ENCODE peak calls at places on chromosomes 2 and 18, in five cellular contexts. One of them, this sample, is unnamed.

GRCh38 chr2:73917696-73918207 is 8.9 kb upstream of the DGUOK start:
- DNase-seq in transverse colon: no peak
- DNase-seq in nephron progenitor cell: no peak
- DNase-seq in CD8-positive, alpha-beta T cell: no peak
- DNase-seq in endothelial cell: no peak
- DNase-seq in this sample: no peak

GRCh38 chr18:31942301-31942998 is 478 bp downstream of the TRAPPC8 start:
- DNase-seq in transverse colon: peak; percentile 56
- DNase-seq in nephron progenitor cell: no peak
- DNase-seq in CD8-positive, alpha-beta T cell: no peak
- DNase-seq in endothelial cell: peak; percentile 44
- DNase-seq in this sample: no peak

GRCh38 chr2:233799716-233800115 is 21.6 kb downstream of the MROH2A start:
- DNase-seq in transverse colon: no peak
- DNase-seq in nephron progenitor cell: no peak
- DNase-seq in CD8-positive, alpha-beta T cell: no peak
- DNase-seq in endothelial cell: no peak
- DNase-seq in this sample: no peak

GRCh38 chr2:157971702-157972101 is 95.6 kb upstream of the ACVR1 start:
- DNase-seq in transverse colon: no peak
- DNase-seq in nephron progenitor cell: no peak
- DNase-seq in CD8-positive, alpha-beta T cell: no peak
- DNase-seq in endothelial cell: no peak
- DNase-seq in this sample: peak; percentile 54

GRCh38 chr2:69086466-69086865 is 73.5 kb downstream of the ANTXR1 start:
- DNase-seq in transverse colon: no peak
- DNase-seq in nephron progenitor cell: no peak
- DNase-seq in CD8-positive, alpha-beta T cell: no peak
- DNase-seq in endothelial cell: no peak
- DNase-seq in this sample: no peak

GRCh38 chr2:152497481-152498052 is 162.6 kb downstream of the FMNL2 start:
- DNase-seq in transverse colon: no peak
- DNase-seq in nephron progenitor cell: no peak
- DNase-seq in CD8-positive, alpha-beta T cell: no peak
- DNase-seq in endothelial cell: no peak
- DNase-seq in this sample: no peak

GRCh38 chr2:151159109-151159690 is 102.5 kb downstream of the RBM43 start:
- DNase-seq in transverse colon: no peak
- DNase-seq in nephron progenitor cell: no peak
- DNase-seq in CD8-positive, alpha-beta T cell: no peak
- DNase-seq in endothelial cell: no peak
- DNase-seq in this sample: no peak

GRCh38 chr2:218981390-218982311 is 3.3 kb downstream of the FEV start:
- DNase-seq in transverse colon: peak; percentile 46
- DNase-seq in nephron progenitor cell: peak; percentile 61
- DNase-seq in CD8-positive, alpha-beta T cell: no peak
- DNase-seq in endothelial cell: no peak
- DNase-seq in this sample: no peak

GRCh38 chr18:42392416-42392815 is 437.4 kb downstream of the PIK3C3 start:
- DNase-seq in transverse colon: no peak
- DNase-seq in nephron progenitor cell: no peak
- DNase-seq in CD8-positive, alpha-beta T cell: no peak
- DNase-seq in endothelial cell: no peak
- DNase-seq in this sample: no peak

GRCh38 chr2:240990726-240991377 is 7.6 kb upstream of the SNED1 start:
- DNase-seq in transverse colon: no peak
- DNase-seq in nephron progenitor cell: no peak
- DNase-seq in CD8-positive, alpha-beta T cell: no peak
- DNase-seq in endothelial cell: no peak
- DNase-seq in this sample: no peak

GRCh38 chr18:34158881-34159690 is 65.6 kb downstream of the NOL4 start:
- DNase-seq in transverse colon: no peak
- DNase-seq in nephron progenitor cell: peak; percentile 85
- DNase-seq in CD8-positive, alpha-beta T cell: no peak
- DNase-seq in endothelial cell: peak; percentile 77
- DNase-seq in this sample: peak; percentile 3

GRCh38 chr2:195543902-195544894 is 112.8 kb upstream of the SLC39A10 start:
- DNase-seq in transverse colon: no peak
- DNase-seq in nephron progenitor cell: no peak
- DNase-seq in CD8-positive, alpha-beta T cell: no peak
- DNase-seq in endothelial cell: no peak
- DNase-seq in this sample: no peak

GRCh38 chr2:16589465-16589864 is 76.2 kb downstream of the CYRIA start:
- DNase-seq in transverse colon: no peak
- DNase-seq in nephron progenitor cell: no peak
- DNase-seq in CD8-positive, alpha-beta T cell: no peak
- DNase-seq in endothelial cell: no peak
- DNase-seq in this sample: no peak

GRCh38 chr2:132849118-132849517 is 179.1 kb upstream of the LYPD1 start:
- DNase-seq in transverse colon: no peak
- DNase-seq in nephron progenitor cell: no peak
- DNase-seq in CD8-positive, alpha-beta T cell: no peak
- DNase-seq in endothelial cell: no peak
- DNase-seq in this sample: no peak

GRCh38 chr2:230684222-230685164 is 28.1 kb upstream of the CAB39 start:
- DNase-seq in transverse colon: peak; percentile 59
- DNase-seq in nephron progenitor cell: no peak
- DNase-seq in CD8-positive, alpha-beta T cell: no peak
- DNase-seq in endothelial cell: no peak
- DNase-seq in this sample: no peak

GRCh38 chr2:234981197-234982095 is 29.6 kb downstream of the SH3BP4 start:
- DNase-seq in transverse colon: peak; percentile 47
- DNase-seq in nephron progenitor cell: peak; percentile 57
- DNase-seq in CD8-positive, alpha-beta T cell: no peak
- DNase-seq in endothelial cell: peak; percentile 65
- DNase-seq in this sample: peak; percentile 82

GRCh38 chr2:173077506-173078177 is 2.0 kb downstream of the MAP3K20 start:
- DNase-seq in transverse colon: no peak
- DNase-seq in nephron progenitor cell: no peak
- DNase-seq in CD8-positive, alpha-beta T cell: no peak
- DNase-seq in endothelial cell: no peak
- DNase-seq in this sample: no peak

GRCh38 chr18:36629095-36629604 is 199.7 kb downstream of the TPGS2 start:
- DNase-seq in transverse colon: no peak
- DNase-seq in nephron progenitor cell: no peak
- DNase-seq in CD8-positive, alpha-beta T cell: no peak
- DNase-seq in endothelial cell: no peak
- DNase-seq in this sample: no peak

This sample was measured in smooth muscle cell of the brain vasculature.